ENCODE peak calls at places on chromosome 21, in five cellular contexts. One of them, this sample, is unnamed.

GRCh38 chr21:22961248-22961647 is 1963.0 kb downstream of the NCAM2 start:
- DNase-seq in dorsolateral prefrontal cortex: no peak
- DNase-seq in bronchial epithelial cell: no peak
- DNase-seq in HCT116: no peak
- DNase-seq in GM12864: no peak
- DNase-seq in this sample: no peak

GRCh38 chr21:33703750-33704606 is 61.7 kb downstream of the ITSN1 start:
- DNase-seq in dorsolateral prefrontal cortex: no peak
- DNase-seq in bronchial epithelial cell: no peak
- DNase-seq in HCT116: no peak
- DNase-seq in GM12864: no peak
- DNase-seq in this sample: no peak

GRCh38 chr21:33384851-33385331 is 18.3 kb upstream of the IFNGR2 start:
- DNase-seq in dorsolateral prefrontal cortex: no peak
- DNase-seq in bronchial epithelial cell: no peak
- DNase-seq in HCT116: no peak
- DNase-seq in GM12864: no peak
- DNase-seq in this sample: peak; percentile 87

GRCh38 chr21:45004481-45005263 is 64.8 kb downstream of the SLX9 start:
- DNase-seq in dorsolateral prefrontal cortex: no peak
- DNase-seq in bronchial epithelial cell: peak; percentile 15
- DNase-seq in HCT116: no peak
- DNase-seq in GM12864: no peak
- DNase-seq in this sample: no peak

GRCh38 chr21:15138475-15138874 is 73.7 kb upstream of the NRIP1 start:
- DNase-seq in dorsolateral prefrontal cortex: no peak
- DNase-seq in bronchial epithelial cell: no peak
- DNase-seq in HCT116: no peak
- DNase-seq in GM12864: no peak
- DNase-seq in this sample: no peak

GRCh38 chr21:46414965-46415275 is 43.8 kb upstream of the DIP2A start:
- DNase-seq in dorsolateral prefrontal cortex: no peak
- DNase-seq in bronchial epithelial cell: no peak
- DNase-seq in HCT116: no peak
- DNase-seq in GM12864: no peak
- DNase-seq in this sample: no peak

GRCh38 chr21:26522704-26523103 is 50.4 kb downstream of the CYYR1 start:
- DNase-seq in dorsolateral prefrontal cortex: no peak
- DNase-seq in bronchial epithelial cell: no peak
- DNase-seq in HCT116: no peak
- DNase-seq in GM12864: no peak
- DNase-seq in this sample: no peak

GRCh38 chr21:37338671-37339526 is 27.7 kb upstream of the DYRK1A start:
- DNase-seq in dorsolateral prefrontal cortex: no peak
- DNase-seq in bronchial epithelial cell: peak; percentile 97
- DNase-seq in HCT116: peak; percentile 61
- DNase-seq in GM12864: no peak
- DNase-seq in this sample: no peak

GRCh38 chr21:28337319-28337718 is 655.4 kb downstream of the LTN1 start:
- DNase-seq in dorsolateral prefrontal cortex: no peak
- DNase-seq in bronchial epithelial cell: peak; percentile 61
- DNase-seq in HCT116: no peak
- DNase-seq in GM12864: no peak
- DNase-seq in this sample: no peak

GRCh38 chr21:28111151-28111619 is 881.5 kb downstream of the LTN1 start:
- DNase-seq in dorsolateral prefrontal cortex: no peak
- DNase-seq in bronchial epithelial cell: no peak
- DNase-seq in HCT116: no peak
- DNase-seq in GM12864: no peak
- DNase-seq in this sample: no peak

GRCh38 chr21:32427958-32428623 is 15.6 kb downstream of the EVA1C start:
- DNase-seq in dorsolateral prefrontal cortex: no peak
- DNase-seq in bronchial epithelial cell: no peak
- DNase-seq in HCT116: no peak
- DNase-seq in GM12864: no peak
- DNase-seq in this sample: no peak

GRCh38 chr21:33036430-33037162 is 10.9 kb downstream of the OLIG2 start:
- DNase-seq in dorsolateral prefrontal cortex: no peak
- DNase-seq in bronchial epithelial cell: peak; percentile 44
- DNase-seq in HCT116: no peak
- DNase-seq in GM12864: no peak
- DNase-seq in this sample: peak; percentile 49

GRCh38 chr21:31731112-31731801 is 661 bp downstream of the SCAF4 start:
- DNase-seq in dorsolateral prefrontal cortex: no peak
- DNase-seq in bronchial epithelial cell: no peak
- DNase-seq in HCT116: no peak
- DNase-seq in GM12864: no peak
- DNase-seq in this sample: peak; percentile 62

GRCh38 chr21:46005481-46005881 is 23.9 kb downstream of the COL6A1 start:
- DNase-seq in dorsolateral prefrontal cortex: no peak
- DNase-seq in bronchial epithelial cell: no peak
- DNase-seq in HCT116: no peak
- DNase-seq in GM12864: no peak
- DNase-seq in this sample: no peak

GRCh38 chr21:21137986-21138385 is 139.8 kb downstream of the NCAM2 start:
- DNase-seq in dorsolateral prefrontal cortex: no peak
- DNase-seq in bronchial epithelial cell: no peak
- DNase-seq in HCT116: no peak
- DNase-seq in GM12864: no peak
- DNase-seq in this sample: no peak

GRCh38 chr21:45309069-45309521 is 21.4 kb upstream of the POFUT2 start:
- DNase-seq in dorsolateral prefrontal cortex: no peak
- DNase-seq in bronchial epithelial cell: no peak
- DNase-seq in HCT116: no peak
- DNase-seq in GM12864: no peak
- DNase-seq in this sample: peak; percentile 33

GRCh38 chr21:27818847-27819246 is 852.0 kb upstream of the ADAMTS5 start:
- DNase-seq in dorsolateral prefrontal cortex: no peak
- DNase-seq in bronchial epithelial cell: peak; percentile 83
- DNase-seq in HCT116: no peak
- DNase-seq in GM12864: no peak
- DNase-seq in this sample: no peak

GRCh38 chr21:32768530-32768929 is 3.0 kb downstream of the PAXBP1 start:
- DNase-seq in dorsolateral prefrontal cortex: no peak
- DNase-seq in bronchial epithelial cell: no peak
- DNase-seq in HCT116: no peak
- DNase-seq in GM12864: no peak
- DNase-seq in this sample: no peak

GRCh38 chr21:16533692-16534407 is 804.1 kb downstream of the USP25 start:
- DNase-seq in dorsolateral prefrontal cortex: peak; percentile 53
- DNase-seq in bronchial epithelial cell: no peak
- DNase-seq in HCT116: no peak
- DNase-seq in GM12864: no peak
- DNase-seq in this sample: no peak
- H3K4me3 ChIP-seq in dorsolateral prefrontal cortex: peak overlapping the region; percentile 42
- H3K4me3 ChIP-seq in bronchial epithelial cell: peak overlapping the region; percentile 34
- H3K4me3 ChIP-seq in HCT116: no peak overlapping the region
- H3K4me3 ChIP-seq in GM12864: no peak overlapping the region
- H3K4me3 ChIP-seq in this sample: no peak overlapping the region

GRCh38 chr21:41428311-41428710 is 2.3 kb downstream of the MX1 start:
- DNase-seq in dorsolateral prefrontal cortex: no peak
- DNase-seq in bronchial epithelial cell: no peak
- DNase-seq in HCT116: no peak
- DNase-seq in GM12864: no peak
- DNase-seq in this sample: no peak

GRCh38 chr21:41425954-41426655 is at the start of gene MX1:
- DNase-seq in dorsolateral prefrontal cortex: no peak
- DNase-seq in bronchial epithelial cell: no peak
- DNase-seq in HCT116: no peak
- DNase-seq in GM12864: peak; percentile 82
- DNase-seq in this sample: peak; percentile 94

GRCh38 chr21:41426656-41427311 is 745 bp downstream of the MX1 start:
- DNase-seq in dorsolateral prefrontal cortex: no peak
- DNase-seq in bronchial epithelial cell: no peak
- DNase-seq in HCT116: no peak
- DNase-seq in GM12864: no peak
- DNase-seq in this sample: peak; percentile 8

GRCh38 chr21:41428847-41429246 is 2.8 kb downstream of the MX1 start:
- DNase-seq in dorsolateral prefrontal cortex: no peak
- DNase-seq in bronchial epithelial cell: no peak
- DNase-seq in HCT116: no peak
- DNase-seq in GM12864: no peak
- DNase-seq in this sample: no peak

DNA sequence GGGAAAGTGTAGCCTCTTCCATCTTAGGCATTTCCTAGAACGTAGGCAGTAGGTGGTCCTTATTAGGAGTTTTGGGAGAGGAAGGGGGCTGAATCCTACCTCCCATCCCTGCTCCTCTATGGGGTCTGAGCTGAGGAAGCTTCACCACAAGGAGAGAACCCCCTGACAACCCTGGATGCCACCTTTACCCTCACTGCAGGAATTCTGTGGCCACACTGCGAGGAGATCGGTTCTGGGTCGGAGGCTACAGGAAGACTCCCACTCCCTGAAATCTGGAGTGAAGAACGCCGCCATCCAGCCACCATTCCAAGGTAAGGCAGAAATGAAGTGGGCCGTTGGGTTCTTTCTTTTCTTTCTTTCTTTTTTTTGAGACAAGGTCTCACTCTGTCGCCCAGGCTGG is 1.5 kb downstream of the MX1 start:
- DNase-seq in dorsolateral prefrontal cortex: no peak
- DNase-seq in bronchial epithelial cell: no peak
- DNase-seq in HCT116: no peak
- DNase-seq in GM12864: no peak
- DNase-seq in this sample: no peak
- H3K4me3 ChIP-seq in dorsolateral prefrontal cortex: peak overlapping the region; percentile 55
- H3K4me3 ChIP-seq in bronchial epithelial cell: no peak overlapping the region
- H3K4me3 ChIP-seq in HCT116: no peak overlapping the region
- H3K4me3 ChIP-seq in GM12864: peak overlapping the region; percentile 86
- H3K4me3 ChIP-seq in this sample: peak overlapping the region; percentile 75

GRCh38 chr21:43355196-43355924 is 71.6 kb downstream of the SIK1 start:
- DNase-seq in dorsolateral prefrontal cortex: no peak
- DNase-seq in bronchial epithelial cell: no peak
- DNase-seq in HCT116: no peak
- DNase-seq in GM12864: no peak
- DNase-seq in this sample: peak; percentile 16

GRCh38 chr21:43352568-43353281 is 74.2 kb downstream of the SIK1 start:
- DNase-seq in dorsolateral prefrontal cortex: no peak
- DNase-seq in bronchial epithelial cell: no peak
- DNase-seq in HCT116: peak; percentile 56
- DNase-seq in GM12864: peak; percentile 100
- DNase-seq in this sample: peak; percentile 23

GRCh38 chr21:43353282-43354010 is 73.5 kb downstream of the SIK1 start:
- DNase-seq in dorsolateral prefrontal cortex: no peak
- DNase-seq in bronchial epithelial cell: no peak
- DNase-seq in HCT116: no peak
- DNase-seq in GM12864: no peak
- DNase-seq in this sample: no peak

GRCh38 chr21:43354666-43355065 is 72.3 kb downstream of the SIK1 start:
- DNase-seq in dorsolateral prefrontal cortex: no peak
- DNase-seq in bronchial epithelial cell: no peak
- DNase-seq in HCT116: no peak
- DNase-seq in GM12864: no peak
- DNase-seq in this sample: no peak

DNA sequence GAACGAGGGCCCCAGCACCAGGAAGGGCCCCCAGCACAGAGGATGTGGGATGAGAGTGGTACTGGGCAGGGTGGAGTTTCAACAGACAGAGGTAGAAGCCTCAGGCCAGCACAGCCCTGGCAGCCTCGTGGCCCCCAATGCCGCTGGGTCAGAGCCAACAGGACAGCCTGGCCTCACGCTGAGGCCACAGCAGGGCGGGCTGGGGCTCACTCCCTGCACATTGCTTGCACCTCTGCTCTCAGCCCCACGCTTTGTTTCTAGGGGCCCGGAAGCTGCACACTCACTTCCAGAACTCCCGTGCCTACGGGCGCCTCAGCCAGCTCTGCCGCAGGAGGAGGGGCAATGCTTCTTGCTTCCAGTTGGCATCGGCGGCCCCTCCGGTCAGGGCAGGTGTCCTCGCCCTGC is 72.9 kb downstream of the SIK1 start:
- DNase-seq in dorsolateral prefrontal cortex: no peak
- DNase-seq in bronchial epithelial cell: no peak
- DNase-seq in HCT116: no peak
- DNase-seq in GM12864: no peak
- DNase-seq in this sample: peak; percentile 14
- H3K4me3 ChIP-seq in dorsolateral prefrontal cortex: no peak overlapping the region
- H3K4me3 ChIP-seq in bronchial epithelial cell: no peak overlapping the region
- H3K4me3 ChIP-seq in HCT116: no peak overlapping the region
- H3K4me3 ChIP-seq in GM12864: peak overlapping the region; percentile 44
- H3K4me3 ChIP-seq in this sample: no peak overlapping the region

GRCh38 chr21:38811257-38811656 is 5.5 kb downstream of the ETS2 start:
- DNase-seq in dorsolateral prefrontal cortex: no peak
- DNase-seq in bronchial epithelial cell: peak; percentile 98
- DNase-seq in HCT116: no peak
- DNase-seq in GM12864: no peak
- DNase-seq in this sample: no peak

GRCh38 chr21:38813143-38813542 is 7.4 kb downstream of the ETS2 start:
- DNase-seq in dorsolateral prefrontal cortex: no peak
- DNase-seq in bronchial epithelial cell: no peak
- DNase-seq in HCT116: no peak
- DNase-seq in GM12864: no peak
- DNase-seq in this sample: no peak

GRCh38 chr21:38815060-38815405 is 9.3 kb downstream of the ETS2 start:
- DNase-seq in dorsolateral prefrontal cortex: no peak
- DNase-seq in bronchial epithelial cell: peak; percentile 80
- DNase-seq in HCT116: no peak
- DNase-seq in GM12864: no peak
- DNase-seq in this sample: no peak

GRCh38 chr21:38814126-38815059 is 8.7 kb downstream of the ETS2 start:
- DNase-seq in dorsolateral prefrontal cortex: no peak
- DNase-seq in bronchial epithelial cell: no peak
- DNase-seq in HCT116: no peak
- DNase-seq in GM12864: no peak
- DNase-seq in this sample: no peak

GRCh38 chr21:38813554-38813953 is 7.8 kb downstream of the ETS2 start:
- DNase-seq in dorsolateral prefrontal cortex: no peak
- DNase-seq in bronchial epithelial cell: no peak
- DNase-seq in HCT116: no peak
- DNase-seq in GM12864: no peak
- DNase-seq in this sample: no peak
- H3K4me3 ChIP-seq in dorsolateral prefrontal cortex: no peak overlapping the region
- H3K4me3 ChIP-seq in bronchial epithelial cell: no peak overlapping the region
- H3K4me3 ChIP-seq in HCT116: no peak overlapping the region
- H3K4me3 ChIP-seq in GM12864: no peak overlapping the region
- H3K4me3 ChIP-seq in this sample: no peak overlapping the region

DNA sequence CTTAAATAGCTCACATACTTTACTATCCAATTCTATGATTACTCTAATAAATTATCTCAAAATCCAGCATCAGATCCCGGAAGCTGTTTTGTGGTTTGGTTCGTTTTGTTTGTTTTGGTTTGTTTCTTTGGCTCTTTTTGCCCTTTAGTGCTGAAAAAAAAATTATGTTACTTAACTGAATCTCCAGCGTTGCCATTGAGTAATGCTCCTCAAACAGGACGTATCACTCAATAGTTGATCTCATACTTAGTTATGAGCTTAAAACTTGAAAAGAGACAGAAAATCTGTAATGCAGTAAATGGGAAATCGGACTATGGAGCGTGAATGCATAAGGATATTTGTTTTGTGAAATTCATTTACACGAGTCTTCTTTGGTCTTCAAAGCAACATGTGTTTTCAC is 533.8 kb upstream of the TMPRSS15 start:
- DNase-seq in dorsolateral prefrontal cortex: no peak
- DNase-seq in bronchial epithelial cell: no peak
- DNase-seq in HCT116: no peak
- DNase-seq in GM12864: no peak
- DNase-seq in this sample: no peak
- H3K4me3 ChIP-seq in dorsolateral prefrontal cortex: no peak overlapping the region
- H3K4me3 ChIP-seq in bronchial epithelial cell: no peak overlapping the region
- H3K4me3 ChIP-seq in HCT116: no peak overlapping the region
- H3K4me3 ChIP-seq in GM12864: no peak overlapping the region
- H3K4me3 ChIP-seq in this sample: no peak overlapping the region

This sample was measured in CD4-positive, CD25-positive, alpha-beta regulatory T cell.